ENCODE peak calls at places on chromosomes 2 and 18, in ten cellular contexts. G is CD4-positive, alpha-beta T cell; D is HFFc6; X is HCT116; F is MCF 10A; Y is neural crest cell; H is HFF-Myc; J is brain microvascular endothelial cell; Z is GM20000; A is psoas muscle. K is an unnamed sample.
A peak's percentile ranks its signal among the peaks of the same experiment; 100 is the strongest.

GRCh38 chr2:62270728-62271127 is 74.8 kb downstream of the B3GNT2 start:
- DNase-seq in G (no peak), D (no peak), X (no peak), F (peak; percentile 51), Y (no peak), H (peak; percentile 5), J (peak; percentile 18), Z (no peak), A (peak; percentile 34), K (no peak)

GRCh38 chr2:219142329-219142728 is 18.3 kb downstream of the NHEJ1 start:
- DNase-seq in G (no peak), D (peak; percentile 90), X (peak; percentile 31), F (peak; percentile 88), Y (no peak), H (peak; percentile 75), J (no peak), Z (no peak), A (peak; percentile 66), K (no peak)

GRCh38 chr2:65019675-65020195 is 30.5 kb downstream of the SLC1A4 start:
- DNase-seq in G (no peak), D (no peak), X (no peak), F (no peak), Y (no peak), H (no peak), J (no peak), Z (no peak), A (no peak), K (no peak)

GRCh38 chr2:74849228-74849892 is 15.4 kb downstream of the HK2 start:
- DNase-seq in G (peak; percentile 57), D (no peak), X (no peak), F (peak; percentile 66), Y (no peak), H (no peak), J (no peak), Z (peak; percentile 42), A (no peak), K (no peak)

GRCh38 chr2:150280255-150280654 is 207.2 kb downstream of the RND3 start:
- DNase-seq in G (no peak), D (peak; percentile 68), X (no peak), F (peak; percentile 63), Y (no peak), H (no peak), J (peak; percentile 11), Z (no peak), A (no peak), K (no peak)

GRCh38 chr2:176128172-176129012 is 1.1 kb upstream of the HOXD8 start:
- DNase-seq in G (no peak), D (no peak), X (no peak), F (no peak), Y (no peak), H (no peak), J (no peak), Z (no peak), A (no peak), K (no peak)

GRCh38 chr18:10661333-10661732 is 135.5 kb downstream of the NAPG start:
- DNase-seq in G (no peak), D (no peak), X (no peak), F (peak; percentile 90), Y (no peak), H (peak; percentile 3), J (peak; percentile 20), Z (no peak), A (no peak), K (no peak)

GRCh38 chr2:43877782-43878464 is 39.2 kb downstream of the ABCG8 start:
- DNase-seq in G (peak; percentile 59), D (peak; percentile 54), X (peak; percentile 23), F (peak; percentile 69), Y (peak; percentile 79), H (peak; percentile 12), J (peak; percentile 65), Z (peak; percentile 75), A (peak; percentile 51), K (no peak)

GRCh38 chr2:223697316-223697875 is 95.2 kb upstream of the SCG2 start:
- DNase-seq in G (no peak), D (no peak), X (no peak), F (no peak), Y (no peak), H (no peak), J (no peak), Z (no peak), A (no peak), K (no peak)

DNA sequence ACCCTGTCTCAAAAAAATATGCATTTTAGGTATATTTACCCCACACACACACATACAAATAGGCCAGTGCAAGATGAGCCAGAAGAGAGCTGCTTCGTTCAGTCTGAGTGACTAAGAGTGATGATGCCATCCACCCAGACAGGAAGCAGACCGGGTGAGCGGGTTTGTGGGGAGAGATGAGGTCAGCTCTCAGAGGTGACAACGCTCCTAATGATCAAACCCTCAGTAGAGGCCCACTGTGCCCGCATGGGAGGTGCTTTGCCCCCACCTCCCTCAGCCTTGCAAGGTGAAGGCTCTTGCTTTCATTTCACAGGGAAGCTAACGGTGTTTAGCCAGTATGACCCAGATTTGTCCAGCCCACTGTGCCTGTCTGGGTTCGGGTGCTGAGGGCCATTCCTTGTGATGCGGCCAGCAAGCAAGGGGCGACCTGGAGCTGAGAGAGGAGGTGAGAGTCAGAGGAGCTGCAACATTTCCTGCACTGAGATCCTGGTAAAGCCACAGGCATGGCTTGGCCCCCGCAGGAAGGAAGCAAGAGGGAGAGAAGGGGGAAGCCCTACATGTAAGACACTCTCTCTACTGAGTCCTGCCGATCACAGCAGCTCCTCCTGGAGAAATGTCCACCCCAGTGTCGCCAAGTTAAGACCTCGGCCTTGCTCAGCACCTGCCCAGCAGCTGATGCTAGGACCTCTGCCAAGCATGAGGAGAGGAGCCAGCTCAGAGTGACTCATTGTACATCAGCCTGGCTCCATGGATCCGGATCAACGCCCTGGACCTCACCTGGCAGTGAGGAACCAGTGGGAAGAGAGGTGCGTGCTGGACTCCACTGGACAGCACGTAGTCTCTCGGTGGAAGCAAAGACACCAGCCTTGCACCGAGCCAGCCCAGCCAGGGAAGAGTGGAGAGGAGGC is 37.0 kb downstream of the NIFK start:
- DNase-seq in G (peak; percentile 74), D (peak; percentile 80), X (peak; percentile 71), F (peak; percentile 90), Y (no peak), H (peak; percentile 48), J (peak; percentile 85), Z (peak; percentile 81), A (peak; percentile 56), K (no peak)
- TF ChIP-seq CTCF in G (no peak), D (no peak), X (no peak), F (no peak), Y (no peak), H (no peak), J (no peak), Z (no peak), A (no peak), K (no peak)

DNA sequence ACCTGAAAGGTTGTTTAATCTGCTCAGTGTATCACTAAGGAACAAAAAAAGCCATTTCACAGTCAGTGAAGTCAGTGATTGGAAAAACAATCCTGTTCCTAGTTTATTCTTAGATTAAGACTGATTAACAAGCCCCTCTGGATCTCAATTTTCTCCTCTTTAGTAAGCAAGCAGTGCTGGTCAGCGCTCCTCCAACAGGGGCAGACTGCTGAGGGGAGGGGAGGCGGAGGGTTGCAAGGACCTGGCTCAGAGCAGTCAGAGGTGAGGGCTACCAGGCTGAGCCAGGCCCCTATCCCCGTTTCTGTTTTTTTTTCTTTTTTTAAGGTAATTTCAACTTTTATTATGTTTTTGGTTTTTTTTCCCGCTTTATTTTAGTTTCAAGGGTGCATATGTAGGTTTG is 24.7 kb upstream of the KCNS3 start:
- DNase-seq in G (no peak), D (no peak), X (no peak), F (no peak), Y (no peak), H (no peak), J (no peak), Z (no peak), A (no peak), K (no peak)
- TF ChIP-seq CTCF in G (no peak), D (no peak), X (no peak), F (no peak), Y (no peak), H (no peak), J (peak; percentile 25), Z (no peak), A (no peak), K (no peak)

GRCh38 chr2:147288131-147288530 is 556.7 kb upstream of the ACVR2A start:
- DNase-seq in G (no peak), D (no peak), X (no peak), F (no peak), Y (no peak), H (no peak), J (no peak), Z (no peak), A (no peak), K (no peak)
- TF ChIP-seq CTCF in G (no peak), D (no peak), X (no peak), F (no peak), Y (no peak), H (no peak), J (no peak), Z (no peak), A (no peak), K (no peak)

GRCh38 chr2:101860157-101860556 is 131.6 kb upstream of the IL1R2 start:
- DNase-seq in G (no peak), D (no peak), X (no peak), F (no peak), Y (no peak), H (no peak), J (no peak), Z (no peak), A (no peak), K (no peak)
- TF ChIP-seq CTCF in G (no peak), D (peak; percentile 13), X (peak; percentile 15), F (no peak), Y (no peak), H (no peak), J (no peak), Z (no peak), A (no peak), K (no peak)

GRCh38 chr2:237324446-237325236 is 89.3 kb downstream of the COL6A3 start:
- DNase-seq in G (no peak), D (no peak), X (no peak), F (no peak), Y (no peak), H (no peak), J (peak; percentile 75), Z (no peak), A (no peak), K (no peak)

GRCh38 chr2:237321746-237322145 is 92.2 kb downstream of the COL6A3 start:
- DNase-seq in G (no peak), D (no peak), X (no peak), F (no peak), Y (no peak), H (no peak), J (no peak), Z (no peak), A (peak; percentile 35), K (no peak)

GRCh38 chr2:237320801-237321563 is 93.0 kb downstream of the COL6A3 start:
- DNase-seq in G (no peak), D (no peak), X (no peak), F (no peak), Y (no peak), H (no peak), J (no peak), Z (no peak), A (peak; percentile 80), K (no peak)

GRCh38 chr2:237323656-237324055 is 90.3 kb downstream of the COL6A3 start:
- DNase-seq in G (no peak), D (no peak), X (no peak), F (no peak), Y (no peak), H (no peak), J (no peak), Z (no peak), A (no peak), K (no peak)

DNA sequence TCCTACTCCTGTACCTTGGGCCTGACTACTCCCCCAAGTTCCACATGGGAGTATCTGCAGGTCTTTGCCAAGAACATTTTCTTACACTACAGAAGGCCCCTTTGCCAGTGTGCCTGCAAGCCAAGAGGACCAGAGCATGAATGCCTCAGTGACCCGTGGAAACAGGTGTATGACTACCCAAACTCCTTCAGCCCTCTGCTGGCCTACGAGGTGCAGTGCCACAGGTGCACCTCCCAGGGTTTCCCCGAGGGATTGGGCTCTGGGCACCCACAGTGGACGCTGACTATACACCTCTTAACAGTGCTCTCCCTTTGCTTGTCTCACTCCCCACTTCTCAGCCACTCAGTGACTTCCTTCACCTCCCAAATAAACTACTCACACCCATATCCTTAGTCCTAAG is 91.4 kb downstream of the COL6A3 start:
- DNase-seq in G (no peak), D (no peak), X (peak; percentile 37), F (peak; percentile 66), Y (no peak), H (no peak), J (no peak), Z (no peak), A (no peak), K (no peak)
- TF ChIP-seq CTCF in G (no peak), D (peak; percentile 71), X (peak; percentile 76), F (peak; percentile 40), Y (peak; percentile 36), H (peak; percentile 35), J (peak; percentile 65), Z (peak; percentile 19), A (peak; percentile 37), K (no peak)